ENCODE peak calls at places on chromosomes 7 and 10, in nine cellular contexts. B, O, A, Y, Z, T, M, I and Q are unnamed samples.

GRCh38 chr7:28290496-28290895 is 109.9 kb upstream of the JAZF1 start:
- DNase-seq in B (no peak), O (no peak), A (no peak), Y (no peak), Z (no peak), T (no peak), M (no peak), I (no peak), Q (no peak)

GRCh38 chr7:69880848-69881247 is 282.6 kb downstream of the AUTS2 start:
- DNase-seq in B (no peak), O (no peak), A (no peak), Y (no peak), Z (no peak), T (no peak), M (no peak), I (no peak), Q (no peak)

GRCh38 chr7:96388166-96388565 is 66.3 kb upstream of the SLC25A13 start:
- DNase-seq in B (peak; percentile 60), O (peak; percentile 71), A (no peak), Y (no peak), Z (peak; percentile 71), T (no peak), M (no peak), I (no peak), Q (no peak)

GRCh38 chr10:27244976-27245375 is 4.4 kb upstream of the ACBD5 start:
- DNase-seq in B (no peak), O (no peak), A (no peak), Y (no peak), Z (no peak), T (no peak), M (no peak), I (no peak), Q (no peak)

GRCh38 chr7:93228302-93228701 is 2.0 kb upstream of the HEPACAM2 start:
- DNase-seq in B (peak; percentile 62), O (peak; percentile 80), A (no peak), Y (no peak), Z (peak; percentile 81), T (no peak), M (no peak), I (no peak), Q (no peak)

GRCh38 chr7:12801107-12801506 is 113.7 kb downstream of the ARL4A start:
- DNase-seq in B (no peak), O (no peak), A (no peak), Y (no peak), Z (no peak), T (no peak), M (no peak), I (no peak), Q (no peak)

GRCh38 chr7:72793791-72794190 is 34.2 kb downstream of the TYW1B start:
- DNase-seq in B (no peak), O (no peak), A (no peak), Y (no peak), Z (no peak), T (no peak), M (no peak), I (no peak), Q (no peak)

GRCh38 chr10:21246178-21246577 is 279.3 kb downstream of the SKIDA1 start:
- DNase-seq in B (no peak), O (no peak), A (no peak), Y (no peak), Z (no peak), T (no peak), M (no peak), I (no peak), Q (no peak)

GRCh38 chr10:103781329-103782061 is 73.9 kb downstream of the SH3PXD2A start:
- DNase-seq in B (peak; percentile 91), O (peak; percentile 79), A (no peak), Y (peak; percentile 29), Z (peak; percentile 92), T (no peak), M (no peak), I (no peak), Q (no peak)

GRCh38 chr10:97640868-97641811 is 669 bp downstream of the PI4K2A start:
- DNase-seq in B (peak; percentile 28), O (peak; percentile 51), A (peak; percentile 83), Y (peak; percentile 53), Z (peak; percentile 80), T (no peak), M (peak; percentile 20), I (peak; percentile 45), Q (peak; percentile 33)

GRCh38 chr10:101489355-101489754 is 98.7 kb downstream of the POLL start:
- DNase-seq in B (peak; percentile 21), O (peak; percentile 12), A (no peak), Y (no peak), Z (no peak), T (no peak), M (no peak), I (no peak), Q (no peak)

GRCh38 chr7:71408276-71408675 is 276.3 kb downstream of the GALNT17 start:
- DNase-seq in B (no peak), O (no peak), A (peak; percentile 34), Y (no peak), Z (no peak), T (no peak), M (no peak), I (peak; percentile 90), Q (no peak)

GRCh38 chr10:77117501-77117900 is 520.1 kb downstream of the KCNMA1 start:
- DNase-seq in B (no peak), O (no peak), A (no peak), Y (no peak), Z (no peak), T (no peak), M (no peak), I (no peak), Q (no peak)

GRCh38 chr7:104272767-104273384 is 55.5 kb upstream of the LHFPL3 start:
- DNase-seq in B (peak; percentile 37), O (peak; percentile 53), A (no peak), Y (peak; percentile 17), Z (peak; percentile 57), T (no peak), M (no peak), I (no peak), Q (no peak)

GRCh38 chr7:147639037-147639436 is 951.5 kb upstream of the C7orf33 start:
- DNase-seq in B (no peak), O (no peak), A (peak; percentile 72), Y (no peak), Z (no peak), T (no peak), M (no peak), I (no peak), Q (no peak)

GRCh38 chr7:50229964-50230363 is 74.6 kb upstream of the IKZF1 start:
- DNase-seq in B (no peak), O (peak; percentile 1), A (no peak), Y (no peak), Z (no peak), T (no peak), M (no peak), I (no peak), Q (no peak)

GRCh38 chr7:2044311-2044882 is 188.3 kb downstream of the MAD1L1 start:
- DNase-seq in B (no peak), O (no peak), A (no peak), Y (no peak), Z (no peak), T (no peak), M (no peak), I (no peak), Q (no peak)

GRCh38 chr10:72525689-72526088 is 100.2 kb downstream of the MICU1 start:
- DNase-seq in B (no peak), O (no peak), A (no peak), Y (no peak), Z (no peak), T (no peak), M (no peak), I (no peak), Q (no peak)

DNA sequence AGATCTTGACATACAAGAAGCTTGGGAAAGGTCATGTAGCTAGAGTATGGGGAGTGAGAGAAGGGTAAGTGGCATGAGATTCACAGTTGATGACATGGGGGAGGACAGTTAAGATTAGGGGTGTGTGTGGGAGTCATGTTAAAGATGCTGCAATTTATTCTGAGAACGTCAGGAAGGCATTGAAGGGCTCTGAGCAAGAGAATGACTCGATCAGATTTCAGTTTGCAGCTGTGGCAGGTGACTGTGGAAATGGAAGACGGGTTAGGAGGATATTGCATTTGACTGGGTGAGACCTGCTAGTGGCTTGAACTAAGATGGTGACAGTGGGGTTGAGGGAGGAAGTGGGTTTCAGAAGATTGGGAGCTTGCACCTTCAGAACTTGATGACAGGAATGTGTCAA is 5.6 kb downstream of the CDC123 start:
- DNase-seq in B (no peak), O (no peak), A (no peak), Y (peak; percentile 43), Z (no peak), T (no peak), M (no peak), I (no peak), Q (no peak)
- TF ChIP-seq CTCF in B (no peak), O (no peak), A (no peak), Y (no peak), Z (no peak), T (no peak), M (no peak), I (no peak), Q (no peak)

GRCh38 chr10:92213049-92213448 is 77.8 kb downstream of the CPEB3 start:
- DNase-seq in B (no peak), O (no peak), A (no peak), Y (no peak), Z (no peak), T (no peak), M (no peak), I (no peak), Q (no peak)
- TF ChIP-seq CTCF in B (no peak), O (no peak), A (no peak), Y (no peak), Z (no peak), T (no peak), M (no peak), I (no peak), Q (no peak)

GRCh38 chr10:122725768-122726167 is 26.1 kb upstream of the C10orf120 start:
- DNase-seq in B (no peak), O (no peak), A (peak; percentile 82), Y (no peak), Z (no peak), T (no peak), M (no peak), I (no peak), Q (no peak)
- TF ChIP-seq CTCF in B (no peak), O (no peak), A (peak; percentile 67), Y (no peak), Z (no peak), T (no peak), M (no peak), I (no peak), Q (no peak)

DNA sequence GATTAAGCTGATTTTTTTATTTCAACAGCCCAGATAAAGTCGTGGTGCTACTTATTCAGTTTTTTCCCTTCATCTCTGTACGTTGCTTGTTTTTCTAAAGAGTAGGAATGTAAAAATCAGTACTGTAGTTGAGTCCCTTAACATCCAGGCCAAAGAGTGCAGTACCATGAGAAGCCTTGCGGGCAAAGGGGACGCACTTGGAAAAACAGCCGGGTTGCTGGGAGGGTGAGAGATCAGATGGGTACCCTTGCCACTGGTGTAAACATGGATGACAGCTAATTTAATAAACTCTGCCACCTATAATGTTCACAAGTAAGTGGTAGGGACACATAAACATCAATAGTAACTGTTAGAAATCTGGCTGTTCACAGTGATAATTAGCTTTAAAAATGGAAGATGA is 175.9 kb downstream of the POU6F2 start:
- DNase-seq in B (no peak), O (no peak), A (peak; percentile 59), Y (no peak), Z (no peak), T (no peak), M (no peak), I (no peak), Q (no peak)
- TF ChIP-seq CTCF in B (no peak), O (no peak), A (peak; percentile 60), Y (no peak), Z (no peak), T (no peak), M (no peak), I (no peak), Q (no peak)

GRCh38 chr7:154430640-154431039 is 378.4 kb downstream of the DPP6 start:
- DNase-seq in B (no peak), O (no peak), A (no peak), Y (no peak), Z (no peak), T (no peak), M (no peak), I (no peak), Q (no peak)
- TF ChIP-seq CTCF in B (no peak), O (no peak), A (no peak), Y (no peak), Z (no peak), T (no peak), M (no peak), I (no peak), Q (no peak)